ENCODE peak calls at places on chromosomes 2 and 18, in seven cellular contexts. H is thoracic aorta; T is CD4-positive, alpha-beta T cell; J is psoas muscle; G is brain microvascular endothelial cell; R is WTC11; S is coronary artery. Y is an unnamed sample.

GRCh38 chr2:112779598-112779997 is 4.7 kb downstream of the IL1A start:
- DNase-seq in H (no peak), S (no peak), J (no peak), G (no peak), T (no peak), R (no peak), Y (no peak)

GRCh38 chr18:49178736-49179135 is 228.0 kb upstream of the SMAD7 start:
- DNase-seq in J (no peak), S (no peak), R (no peak), T (no peak), G (peak; percentile 23), H (no peak), Y (no peak)

GRCh38 chr2:73997813-73998212 is 13.1 kb downstream of the TET3 start:
- DNase-seq in G (no peak), S (no peak), R (no peak), H (no peak), T (no peak), J (no peak), Y (no peak)

GRCh38 chr18:26656401-26656943 is 108.1 kb upstream of the KCTD1 start:
- DNase-seq in R (peak; percentile 35), T (no peak), S (no peak), G (no peak), J (peak; percentile 15), H (no peak), Y (no peak)

GRCh38 chr18:8260319-8260718 is 348.9 kb upstream of the RAB12 start:
- DNase-seq in T (no peak), S (no peak), R (no peak), G (no peak), H (no peak), J (no peak), Y (no peak)

GRCh38 chr2:100262555-100263320 is 59.6 kb downstream of the LONRF2 start:
- DNase-seq in S (no peak), J (peak; percentile 69), T (peak; percentile 19), G (peak; percentile 68), H (no peak), R (peak; percentile 84), Y (peak; percentile 51)

GRCh38 chr2:73111300-73112025 is 1.3 kb downstream of the RAB11FIP5 start:
- DNase-seq in J (peak; percentile 34), R (peak; percentile 61), H (no peak), G (no peak), S (no peak), T (no peak), Y (no peak)

GRCh38 chr18:6748241-6748640 is 18.7 kb downstream of the ARHGAP28 start:
- DNase-seq in T (no peak), R (no peak), J (peak; percentile 15), H (no peak), G (no peak), S (no peak), Y (no peak)

GRCh38 chr2:105617631-105618350 is 126.9 kb upstream of the NCK2 start:
- DNase-seq in R (no peak), S (no peak), T (no peak), J (no peak), H (no peak), G (no peak), Y (no peak)

GRCh38 chr2:168348076-168348475 is 100.7 kb upstream of the STK39 start:
- DNase-seq in H (no peak), T (no peak), G (peak; percentile 48), R (peak; percentile 66), S (no peak), J (no peak), Y (no peak)

GRCh38 chr2:147214900-147215299 is 629.9 kb upstream of the ACVR2A start:
- DNase-seq in R (no peak), S (no peak), J (no peak), G (no peak), H (no peak), T (no peak), Y (no peak)

GRCh38 chr2:64019083-64019974 is at the start of gene VPS54:
- DNase-seq in S (peak; percentile 81), G (peak; percentile 34), T (peak; percentile 46), R (peak; percentile 71), J (peak; percentile 70), H (no peak), Y (peak; percentile 66)

GRCh38 chr2:69191672-69192071 is 178.7 kb downstream of the ANTXR1 start:
- DNase-seq in S (no peak), T (no peak), H (no peak), J (no peak), G (no peak), R (no peak), Y (no peak)

GRCh38 chr2:238459081-238459629 is 32.4 kb downstream of the ASB1 start:
- DNase-seq in T (no peak), H (peak; percentile 33), J (peak; percentile 71), S (no peak), R (no peak), G (no peak), Y (no peak)

GRCh38 chr2:42777883-42778805 is 14.2 kb upstream of the OXER1 start:
- DNase-seq in H (no peak), G (no peak), R (no peak), T (no peak), S (no peak), J (no peak), Y (no peak)

GRCh38 chr2:120108049-120108448 is 95.2 kb downstream of the EPB41L5 start:
- DNase-seq in G (peak; percentile 78), H (no peak), R (no peak), S (no peak), J (no peak), T (no peak), Y (no peak)

DNA sequence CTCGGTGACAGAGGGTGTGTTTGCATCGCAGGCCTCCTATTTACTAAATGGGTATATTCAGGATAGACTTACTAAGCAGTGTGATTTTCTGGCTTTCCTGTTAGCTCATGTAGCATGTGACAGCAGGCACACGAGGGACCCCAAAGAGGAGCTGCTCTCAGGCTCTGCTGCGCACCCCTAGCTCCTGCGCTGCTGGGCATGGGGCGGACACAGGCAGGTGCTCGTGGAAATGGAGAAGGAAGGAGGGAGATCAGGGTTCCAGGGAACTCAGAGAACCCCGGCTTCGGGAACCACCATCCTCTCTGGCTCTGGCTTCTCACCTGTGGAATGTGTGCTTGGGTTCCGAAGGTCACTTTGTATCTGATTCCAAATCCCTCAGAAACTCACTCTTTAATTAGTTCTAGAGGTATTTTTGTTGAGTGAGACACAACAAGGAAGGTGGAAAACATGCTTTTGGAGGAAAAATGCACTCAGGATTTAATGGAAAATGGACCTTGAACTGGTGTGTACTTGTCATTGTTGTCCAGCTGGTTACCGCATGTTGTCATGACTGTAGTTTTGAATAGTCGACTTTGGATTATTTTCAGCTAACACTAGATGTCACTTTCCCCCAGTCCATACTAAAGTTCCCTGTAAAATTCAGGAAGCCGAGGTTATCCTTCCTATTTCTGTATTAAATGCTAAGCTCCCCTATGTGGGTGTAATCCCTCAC is 3.5 kb downstream of the SNTG2 start:
- DNase-seq in T (no peak), G (no peak), H (no peak), J (no peak), S (no peak), R (no peak), Y (no peak)
- TF ChIP-seq CTCF in T (no peak), G (peak; percentile 32), H (no peak), J (no peak), S (no peak), R (no peak), Y (no peak)

GRCh38 chr2:235439959-235440662 is 53.7 kb upstream of the AGAP1 start:
- DNase-seq in J (no peak), G (no peak), H (no peak), R (no peak), S (no peak), T (no peak), Y (no peak)
- TF ChIP-seq CTCF in J (no peak), G (no peak), H (no peak), R (no peak), S (no peak), T (no peak), Y (no peak)

DNA sequence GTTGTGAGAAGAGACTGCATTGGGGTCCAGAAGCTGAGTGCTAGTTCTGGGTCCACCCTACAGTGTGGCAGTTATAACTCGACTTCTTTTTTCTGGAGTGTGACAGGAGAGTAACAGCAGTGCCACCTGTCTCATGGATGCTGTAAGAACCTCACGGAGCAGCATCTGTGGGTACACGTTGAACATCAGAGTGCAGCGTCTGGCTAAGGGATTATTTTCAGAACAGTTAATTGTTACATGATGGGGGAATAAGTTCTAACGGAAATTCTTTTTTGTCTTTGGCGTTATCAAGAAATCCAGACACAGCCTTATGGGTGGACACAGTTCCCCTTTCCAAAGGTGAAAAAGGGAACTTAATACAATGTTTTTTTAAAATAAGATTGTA is 28.3 kb upstream of the TOGARAM2 start:
- DNase-seq in T (no peak), S (no peak), R (no peak), J (no peak), H (no peak), G (no peak), Y (no peak)
- TF ChIP-seq CTCF in T (no peak), S (no peak), R (no peak), J (peak; percentile 12), H (no peak), G (no peak), Y (no peak)

GRCh38 chr2:133167990-133168389 is 400.3 kb downstream of the NCKAP5 start:
- DNase-seq in T (no peak), H (no peak), J (no peak), S (no peak), R (no peak), G (peak; percentile 35), Y (no peak)

GRCh38 chr2:133177196-133177595 is 391.1 kb downstream of the NCKAP5 start:
- DNase-seq in R (no peak), T (no peak), G (peak; percentile 59), H (no peak), J (no peak), S (no peak), Y (no peak)

GRCh38 chr2:133169527-133169926 is 398.7 kb downstream of the NCKAP5 start:
- DNase-seq in G (no peak), H (no peak), T (no peak), R (no peak), S (no peak), J (no peak), Y (no peak)

GRCh38 chr2:133171396-133172004 is 396.8 kb downstream of the NCKAP5 start:
- DNase-seq in T (no peak), H (no peak), G (peak; percentile 58), S (no peak), J (no peak), R (no peak), Y (no peak)

GRCh38 chr2:133173224-133173623 is 395.0 kb downstream of the NCKAP5 start:
- DNase-seq in T (no peak), S (no peak), H (no peak), R (no peak), J (no peak), G (no peak), Y (no peak)
- TF ChIP-seq CTCF in T (no peak), S (no peak), H (no peak), R (no peak), J (no peak), G (no peak), Y (no peak)

DNA sequence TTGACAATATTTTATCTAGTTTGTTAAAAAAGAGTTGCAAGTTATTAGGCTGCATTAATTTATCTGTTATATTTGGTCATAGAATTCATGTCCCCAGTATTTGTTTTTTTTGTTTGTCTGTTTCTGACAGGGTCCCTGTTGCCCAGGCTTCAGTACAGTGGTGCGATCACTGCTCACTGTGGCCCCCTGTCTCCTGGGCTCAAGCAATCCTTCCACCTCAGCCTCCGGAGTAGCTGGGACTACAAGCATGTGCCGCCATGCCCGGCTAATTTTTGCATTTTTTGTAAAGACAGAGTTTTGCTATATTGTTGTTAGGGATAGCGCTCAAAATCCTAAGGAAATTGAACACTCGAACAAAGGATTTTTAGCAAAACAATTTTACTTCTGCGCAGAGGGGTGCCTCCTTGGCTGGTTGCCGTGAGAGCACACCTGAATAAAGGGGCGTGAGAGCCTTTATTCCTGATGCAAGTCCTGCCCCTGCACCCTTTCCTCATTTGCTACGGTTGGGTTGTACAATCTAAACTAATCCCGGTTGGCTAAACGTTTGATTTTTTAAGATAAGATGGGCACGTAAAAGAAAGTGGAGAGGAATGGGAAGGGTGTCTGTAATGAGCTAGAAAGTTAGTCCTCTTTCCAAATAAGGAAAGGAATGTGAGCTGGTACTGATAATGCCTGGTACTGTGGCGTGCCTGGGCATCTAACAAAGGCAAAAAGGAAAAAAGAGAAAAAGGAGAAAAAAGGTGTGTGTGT is 65.5 kb downstream of the COMMD1 start:
- DNase-seq in T (no peak), H (no peak), S (no peak), R (peak; percentile 45), J (no peak), G (no peak), Y (no peak)
- TF ChIP-seq CTCF in T (no peak), H (no peak), S (no peak), R (no peak), J (no peak), G (peak; percentile 13), Y (no peak)

Y was measured in activated B cell treated with CpG ODN at 0.5 μM for 24 hours.